ENCODE peak calls at places on chromosomes 5 and 9, in seven cellular contexts. Y is fibroblast of mammary gland, Z is nephron progenitor cell, F is breast epithelium, A is GM23338, W is heart right ventricle, J is lung. K is an unnamed sample.
A peak's percentile ranks its signal among the peaks of the same experiment; 100 is the strongest.

GRCh38 chr5:172714491-172715420 is 56.2 kb downstream of the DUSP1 start:
- DNase-seq in Y (peak; percentile 49), Z (peak; percentile 82), F (peak; percentile 62), A (peak; percentile 89), W (peak; percentile 76), J (peak; percentile 79), K (peak; percentile 78)

GRCh38 chr5:139671096-139671841 is 23.1 kb downstream of the CXXC5 start:
- DNase-seq in Y (no peak), Z (no peak), F (no peak), A (no peak), W (no peak), J (no peak), K (peak; percentile 66)

GRCh38 chr9:100474082-100474949 is 1.4 kb downstream of the TMEFF1 start:
- DNase-seq in Y (no peak), Z (peak; percentile 35), F (no peak), A (peak; percentile 54), W (no peak), J (no peak), K (peak; percentile 18)

GRCh38 chr5:35183243-35183955 is 46.9 kb downstream of the PRLR start:
- DNase-seq in Y (peak; percentile 74), Z (peak; percentile 20), F (no peak), A (peak; percentile 84), W (no peak), J (peak; percentile 45), K (peak; percentile 47)

GRCh38 chr9:81682797-81683196 is 6.5 kb downstream of the TLE1 start:
- DNase-seq in Y (no peak), Z (no peak), F (no peak), A (no peak), W (no peak), J (no peak), K (no peak)

GRCh38 chr9:88952976-88953375 is 38.3 kb upstream of the S1PR3 start:
- DNase-seq in Y (no peak), Z (no peak), F (no peak), A (no peak), W (no peak), J (no peak), K (no peak)

GRCh38 chr9:72356019-72356653 is 8.9 kb downstream of the ZFAND5 start:
- DNase-seq in Y (peak; percentile 69), Z (no peak), F (no peak), A (no peak), W (no peak), J (no peak), K (no peak)

GRCh38 chr9:123355761-123356520 is at the start of gene CRB2:
- DNase-seq in Y (no peak), Z (peak; percentile 85), F (no peak), A (peak; percentile 92), W (no peak), J (no peak), K (peak; percentile 51)

GRCh38 chr5:140083650-140084049 is 30.3 kb upstream of the PURA start:
- DNase-seq in Y (no peak), Z (no peak), F (no peak), A (no peak), W (no peak), J (no peak), K (no peak)

GRCh38 chr9:136757328-136757727 is 715 bp downstream of the LCN8 start:
- DNase-seq in Y (no peak), Z (no peak), F (no peak), A (no peak), W (no peak), J (no peak), K (no peak)

GRCh38 chr9:109716631-109717030 is 63.4 kb upstream of the PALM2AKAP2 start:
- DNase-seq in Y (no peak), Z (no peak), F (no peak), A (no peak), W (no peak), J (no peak), K (no peak)

GRCh38 chr5:110908848-110909247 is 162.7 kb upstream of the TSLP start:
- DNase-seq in Y (no peak), Z (no peak), F (no peak), A (no peak), W (no peak), J (no peak), K (no peak)

GRCh38 chr5:35785601-35786085 is 71.0 kb upstream of the IL7R start:
- DNase-seq in Y (peak; percentile 30), Z (no peak), F (no peak), A (no peak), W (no peak), J (no peak), K (no peak)

GRCh38 chr5:156543348-156543747 is 216.4 kb downstream of the SGCD start:
- DNase-seq in Y (peak; percentile 5), Z (no peak), F (no peak), A (no peak), W (no peak), J (no peak), K (no peak)

GRCh38 chr5:154850255-154851062 is at the start of gene FAXDC2:
- DNase-seq in Y (peak; percentile 86), Z (peak; percentile 72), F (peak; percentile 77), A (peak; percentile 89), W (peak; percentile 69), J (peak; percentile 70), K (peak; percentile 53)

GRCh38 chr9:35563791-35564197 is 41.3 kb upstream of the TESK1 start:
- DNase-seq in Y (no peak), Z (peak; percentile 57), F (peak; percentile 30), A (peak; percentile 65), W (peak; percentile 49), J (peak; percentile 45), K (peak; percentile 39)

GRCh38 chr9:34158362-34158869 is 20.4 kb upstream of the UBAP1 start:
- DNase-seq in Y (peak; percentile 88), Z (no peak), F (no peak), A (no peak), W (no peak), J (peak; percentile 83), K (no peak)

GRCh38 chr5:38468978-38469706 is 87.3 kb downstream of the LIFR start:
- DNase-seq in Y (peak; percentile 87), Z (no peak), F (peak; percentile 46), A (no peak), W (peak; percentile 72), J (no peak), K (no peak)

GRCh38 chr9:108662935-108663334 is 192.9 kb downstream of the ACTL7B start:
- DNase-seq in Y (no peak), Z (no peak), F (no peak), A (no peak), W (no peak), J (no peak), K (no peak)

GRCh38 chr5:78624011-78624541 is 24.5 kb downstream of the LHFPL2 start:
- DNase-seq in Y (no peak), Z (no peak), F (no peak), A (no peak), W (no peak), J (no peak), K (no peak)

GRCh38 chr9:131635912-131636311 is 90.6 kb downstream of the PRRT1B start:
- DNase-seq in Y (no peak), Z (no peak), F (no peak), A (no peak), W (no peak), J (no peak), K (no peak)

GRCh38 chr9:33225319-33226152 is 14.4 kb upstream of the SPINK4 start:
- DNase-seq in Y (peak; percentile 88), Z (peak; percentile 70), F (peak; percentile 37), A (peak; percentile 70), W (no peak), J (peak; percentile 61), K (peak; percentile 66)

GRCh38 chr9:19028835-19029451 is 4.1 kb downstream of the SAXO1 start:
- DNase-seq in Y (peak; percentile 77), Z (peak; percentile 54), F (no peak), A (peak; percentile 85), W (no peak), J (no peak), K (peak; percentile 51)

GRCh38 chr5:77394064-77394716 is 97.9 kb downstream of the WDR41 start:
- DNase-seq in Y (no peak), Z (no peak), F (no peak), A (no peak), W (no peak), J (no peak), K (no peak)

GRCh38 chr9:84419203-84419602 is 78.6 kb upstream of the SLC28A3 start:
- DNase-seq in Y (no peak), Z (no peak), F (no peak), A (peak; percentile 57), W (no peak), J (no peak), K (no peak)
- TF ChIP-seq CTCF in Y (no peak), Z (peak; percentile 10), F (no peak), A (peak; percentile 63), W (no peak), J (no peak), K (no peak)

GRCh38 chr9:20043461-20043860 is 254.6 kb upstream of the SLC24A2 start:
- DNase-seq in Y (peak; percentile 6), Z (no peak), F (no peak), A (no peak), W (no peak), J (no peak), K (no peak)
- TF ChIP-seq CTCF in Y (no peak), Z (no peak), F (no peak), A (no peak), W (no peak), J (no peak), K (no peak)

GRCh38 chr5:97225222-97225621 is 42.2 kb upstream of the RIOK2 start:
- DNase-seq in Y (no peak), Z (no peak), F (no peak), A (no peak), W (no peak), J (no peak), K (no peak)

GRCh38 chr5:97229688-97230285 is 46.7 kb upstream of the RIOK2 start:
- DNase-seq in Y (no peak), Z (no peak), F (no peak), A (no peak), W (no peak), J (no peak), K (no peak)

GRCh38 chr5:97229196-97229595 is 46.1 kb upstream of the RIOK2 start:
- DNase-seq in Y (no peak), Z (no peak), F (no peak), A (no peak), W (no peak), J (peak; percentile 58), K (no peak)

GRCh38 chr5:97231025-97231636 is 48.1 kb upstream of the RIOK2 start:
- DNase-seq in Y (peak; percentile 85), Z (peak; percentile 25), F (peak; percentile 37), A (peak; percentile 83), W (no peak), J (no peak), K (peak; percentile 46)
- TF ChIP-seq CTCF in Y (peak; percentile 90), Z (peak; percentile 74), F (peak; percentile 68), A (peak; percentile 81), W (peak; percentile 84), J (peak; percentile 26), K (peak; percentile 70)

DNA sequence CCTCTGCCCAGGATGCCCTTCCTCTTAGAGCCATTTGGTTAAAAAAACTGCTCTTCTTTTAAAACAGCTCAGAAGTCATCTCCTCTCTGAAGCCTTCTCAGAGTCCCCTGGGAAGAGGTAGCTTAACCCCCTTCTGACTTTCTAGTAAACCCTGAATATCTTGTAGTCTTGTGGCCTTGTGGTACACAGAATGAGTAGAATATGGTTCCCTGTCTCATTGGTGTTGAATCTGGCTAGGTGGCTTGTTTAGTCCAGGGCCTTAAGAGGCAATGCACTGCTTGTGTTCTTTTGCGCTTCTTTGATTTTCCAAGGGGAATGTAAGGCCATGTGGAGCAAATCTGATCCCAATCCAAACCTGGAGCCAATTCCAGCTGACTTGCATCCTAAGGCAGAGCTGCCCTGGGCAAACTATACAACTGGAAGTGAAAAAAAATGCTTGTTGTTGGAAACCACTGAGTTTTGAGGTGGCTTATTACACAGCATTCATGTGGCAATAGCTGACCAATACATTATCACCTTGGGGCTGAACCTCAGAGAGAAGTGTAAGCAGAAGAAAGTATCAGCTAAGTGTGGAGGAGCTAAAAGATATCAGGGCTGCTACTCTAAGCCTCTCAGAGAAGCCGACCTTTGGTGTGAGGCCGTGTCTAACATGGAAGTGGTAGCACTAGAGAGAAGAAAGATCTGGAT is 31.0 kb downstream of the ALG2 start:
- DNase-seq in Y (no peak), Z (no peak), F (no peak), A (no peak), W (no peak), J (no peak), K (no peak)
- TF ChIP-seq CTCF in Y (no peak), Z (no peak), F (no peak), A (no peak), W (no peak), J (no peak), K (no peak)